ENCODE peak calls at places on chromosomes 6 and 20, in nine cellular contexts. D, O, G, B, F, W, A, X and Q are unnamed samples. For H3K27me3, the result is how much of the 10 kb centered on the place peaks cover.

GRCh38 chr6:161434331-161434730 is 160.5 kb upstream of the AGPAT4 start:
- DNase-seq in D (no peak), O (no peak), G (no peak), B (peak), F (no peak), W (no peak), A (no peak), X (peak), Q (no peak)

GRCh38 chr6:155224031-155224451 is 39.8 kb upstream of the CLDN20 start:
- DNase-seq in D (peak), O (no peak), G (no peak), B (no peak), F (no peak), W (no peak), A (no peak), X (peak), Q (no peak)

GRCh38 chr6:170082531-170083187 is 208.2 kb downstream of the DLL1 start:
- DNase-seq in D (no peak), O (no peak), G (no peak), B (no peak), F (no peak), W (no peak), A (no peak), X (no peak), Q (no peak)

GRCh38 chr6:116127771-116128493 is 2.0 kb upstream of the COL10A1 start:
- DNase-seq in D (no peak), O (no peak), G (no peak), B (no peak), F (no peak), W (no peak), A (no peak), X (no peak), Q (no peak)

GRCh38 chr6:117263353-117263927 is 1.9 kb upstream of the VGLL2 start:
- DNase-seq in D (no peak), O (no peak), G (no peak), B (no peak), F (no peak), W (no peak), A (no peak), X (no peak), Q (no peak)

GRCh38 chr6:111499269-111499793 is 16.3 kb upstream of the REV3L start:
- DNase-seq in D (no peak), O (no peak), G (no peak), B (no peak), F (no peak), W (no peak), A (no peak), X (no peak), Q (no peak)

GRCh38 chr6:73579851-73580246 is 59.0 kb upstream of the EEF1A1 start:
- DNase-seq in D (no peak), O (peak), G (no peak), B (peak), F (no peak), W (no peak), A (no peak), X (peak), Q (no peak)

GRCh38 chr6:157561929-157562810 is 181.2 kb downstream of the ZDHHC14 start:
- DNase-seq in D (no peak), O (peak), G (no peak), B (no peak), F (no peak), W (no peak), A (no peak), X (no peak), Q (no peak)

GRCh38 chr6:108661430-108661829 is 100.7 kb downstream of the FOXO3 start:
- DNase-seq in D (no peak), O (no peak), G (no peak), B (no peak), F (no peak), W (no peak), A (no peak), X (peak), Q (no peak)

GRCh38 chr6:7087491-7087979 is 20.2 kb upstream of the RREB1 start:
- DNase-seq in D (peak), O (peak), G (no peak), B (no peak), F (no peak), W (no peak), A (no peak), X (no peak), Q (no peak)

GRCh38 chr20:50278684-50279531 is 88.3 kb downstream of the CEBPB start:
- DNase-seq in D (no peak), O (no peak), G (no peak), B (peak), F (no peak), W (no peak), A (peak), X (no peak), Q (no peak)

GRCh38 chr6:79403525-79403924 is 133.7 kb downstream of the LCA5 start:
- DNase-seq in D (no peak), O (no peak), G (no peak), B (no peak), F (no peak), W (no peak), A (no peak), X (no peak), Q (no peak)

GRCh38 chr6:152401978-152402377 is 235.2 kb downstream of the SYNE1 start:
- DNase-seq in D (no peak), O (no peak), G (no peak), B (no peak), F (no peak), W (no peak), A (no peak), X (no peak), Q (no peak)

GRCh38 chr6:104689551-104690205 is 170.0 kb downstream of the HACE1 start:
- DNase-seq in D (no peak), O (no peak), G (no peak), B (no peak), F (no peak), W (no peak), A (no peak), X (peak), Q (no peak)

GRCh38 chr6:168713839-168714238 is 272.9 kb downstream of the SMOC2 start:
- DNase-seq in D (no peak), O (no peak), G (no peak), B (peak), F (no peak), W (no peak), A (no peak), X (peak), Q (no peak)

GRCh38 chr20:50282592-50283241 is 92.1 kb downstream of the CEBPB start:
- DNase-seq in D (no peak), O (no peak), G (no peak), B (no peak), F (no peak), W (no peak), A (no peak), X (no peak), Q (no peak)

GRCh38 chr6:105226598-105227291 is 46.9 kb upstream of the POPDC3 start:
- DNase-seq in D (no peak), O (no peak), G (peak), B (no peak), F (no peak), W (no peak), A (no peak), X (peak), Q (no peak)

GRCh38 chr6:90294614-90294988 is 2.0 kb downstream of the BACH2 start:
- DNase-seq in D (no peak), O (peak), G (no peak), B (no peak), F (peak), W (no peak), A (no peak), X (no peak), Q (no peak)

GRCh38 chr6:39684790-39685485 is 40.3 kb downstream of the KIF6 start:
- DNase-seq in D (no peak), O (no peak), G (no peak), B (no peak), F (no peak), W (no peak), A (no peak), X (no peak), Q (no peak)

GRCh38 chr20:10747019-10747418 is 73.2 kb upstream of the JAG1 start:
- DNase-seq in D (no peak), O (no peak), G (no peak), B (no peak), F (peak), W (no peak), A (no peak), X (no peak), Q (no peak)

GRCh38 chr6:107695061-107695715 is 128.9 kb downstream of the SCML4 start:
- DNase-seq in D (no peak), O (no peak), G (no peak), B (no peak), F (no peak), W (no peak), A (no peak), X (peak), Q (no peak)

GRCh38 chr6:90846824-90847223 is 260.0 kb upstream of the MAP3K7 start:
- DNase-seq in D (no peak), O (no peak), G (no peak), B (no peak), F (no peak), W (no peak), A (no peak), X (no peak), Q (no peak)

DNA sequence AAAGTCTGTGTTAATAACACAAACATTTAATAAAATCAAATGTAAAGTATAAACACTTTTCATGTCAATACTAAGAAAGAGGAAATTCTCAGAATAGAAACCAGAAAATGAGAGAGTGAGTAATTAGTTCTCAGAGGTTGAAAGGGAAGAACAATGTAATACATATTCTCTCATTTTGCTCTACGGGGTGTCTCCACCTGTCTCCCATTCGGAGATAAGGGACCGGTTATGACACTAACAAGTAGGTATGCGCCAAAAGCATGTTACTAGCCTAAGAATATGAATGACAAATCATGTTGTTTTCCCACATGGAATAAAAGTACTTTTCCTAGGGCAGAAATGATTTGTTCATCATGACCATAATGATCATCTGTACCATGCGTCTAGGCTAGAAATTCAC is 35.6 kb upstream of the PRELID3B start:
- DNase-seq in D (no peak), O (no peak), G (no peak), B (no peak), F (no peak), W (no peak), A (no peak), X (no peak), Q (no peak)
- H3K27me3 ChIP-seq in D (under half), O (half or more), G (under half), B (under half), F (under half), W (under half), A (under half), X (under half), Q (under half)

DNA sequence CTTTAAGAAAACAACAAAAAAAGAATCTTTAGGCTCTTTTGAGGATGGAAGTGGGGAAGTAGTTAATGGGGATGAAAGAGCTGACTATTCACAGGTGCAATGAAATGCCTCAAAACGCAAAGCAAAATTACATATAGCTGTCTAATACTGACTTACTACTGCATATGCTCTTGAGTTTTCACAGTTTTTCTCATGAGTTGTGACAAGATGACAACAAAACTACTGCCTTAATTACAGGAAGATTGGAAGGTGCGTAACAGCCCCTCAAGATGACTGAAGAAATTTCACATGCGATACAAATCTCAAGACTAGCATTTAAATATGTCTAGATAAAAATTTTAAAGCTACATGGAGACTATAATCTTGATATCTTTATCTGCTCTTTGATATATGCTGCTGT is 547.8 kb upstream of the POU3F2 start:
- DNase-seq in D (no peak), O (no peak), G (no peak), B (no peak), F (no peak), W (no peak), A (no peak), X (no peak), Q (no peak)
- TF ChIP-seq CTCF in D (no peak), O (no peak), G (no peak), B (no peak), F (no peak), W (no peak), A (no peak), X (no peak), Q (no peak)

GRCh38 chr6:25691885-25692284 is 39.9 kb downstream of the SCGN start:
- DNase-seq in D (no peak), O (no peak), G (no peak), B (no peak), F (peak), W (no peak), A (no peak), X (no peak), Q (no peak)
- H3K27me3 ChIP-seq in D (under half), O (under half), G (under half), B (under half), F (under half), W (under half), A (under half), X (under half), Q (under half)

DNA sequence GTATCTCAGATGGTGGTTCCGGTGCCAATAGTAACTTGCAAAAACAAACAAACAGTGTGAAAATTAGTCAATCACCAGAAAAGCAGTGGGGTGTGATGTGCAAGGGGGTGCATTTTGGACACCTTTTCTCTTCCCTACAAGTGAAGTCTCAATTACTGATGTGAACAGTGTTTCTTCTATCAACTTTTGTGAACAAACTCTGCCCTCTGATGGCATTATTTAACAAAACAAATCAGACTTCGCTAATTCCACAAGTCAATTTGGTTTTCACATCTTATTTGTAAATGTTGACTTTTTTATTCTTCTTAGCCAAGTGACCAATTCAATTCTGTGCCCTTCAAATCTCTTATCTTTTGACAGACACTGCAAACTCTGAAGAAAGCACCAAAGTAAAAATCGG is 212.2 kb downstream of the UST start:
- DNase-seq in D (no peak), O (no peak), G (no peak), B (no peak), F (no peak), W (no peak), A (no peak), X (peak), Q (no peak)
- TF ChIP-seq CTCF in D (no peak), O (no peak), G (no peak), B (no peak), F (no peak), W (no peak), A (no peak), X (no peak), Q (no peak)

DNA sequence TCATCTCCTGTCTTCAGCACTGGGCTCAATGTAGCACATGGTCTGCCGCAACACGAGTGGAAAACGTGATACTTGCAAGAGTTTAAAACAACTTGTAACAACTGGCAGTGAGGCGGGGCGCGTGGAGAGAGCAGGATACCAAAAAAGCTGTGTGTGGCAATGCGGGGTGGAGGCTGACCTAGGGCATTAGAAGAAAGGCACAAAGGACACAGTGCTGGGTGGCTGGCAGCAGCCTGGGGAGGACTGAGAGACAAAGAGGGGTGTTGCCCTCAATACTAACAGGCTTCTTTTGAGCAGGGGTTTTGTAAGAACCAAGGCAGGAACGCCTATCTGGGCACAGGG is 1.5 kb upstream of the GFOD1 start:
- DNase-seq in D (no peak), O (no peak), G (no peak), B (peak), F (no peak), W (no peak), A (peak), X (no peak), Q (no peak)
- H3K27me3 ChIP-seq in D (under half), O (under half), G (under half), B (under half), F (half or more), W (under half), A (under half), X (under half), Q (under half)

GRCh38 chr20:12554416-12554815 is 454.4 kb upstream of the SPTLC3 start:
- DNase-seq in D (no peak), O (no peak), G (no peak), B (no peak), F (no peak), W (no peak), A (no peak), X (no peak), Q (no peak)

GRCh38 chr20:12555369-12555768 is 453.4 kb upstream of the SPTLC3 start:
- DNase-seq in D (no peak), O (no peak), G (no peak), B (no peak), F (no peak), W (no peak), A (no peak), X (no peak), Q (no peak)

GRCh38 chr20:12557224-12557623 is 451.5 kb upstream of the SPTLC3 start:
- DNase-seq in D (no peak), O (no peak), G (no peak), B (no peak), F (no peak), W (no peak), A (no peak), X (no peak), Q (no peak)
- TF ChIP-seq CTCF in D (no peak), O (no peak), G (no peak), B (no peak), F (no peak), W (no peak), A (no peak), X (no peak), Q (no peak)

GRCh38 chr20:62562831-62563230 is 79.5 kb upstream of the SLCO4A1 start:
- DNase-seq in D (no peak), O (no peak), G (no peak), B (no peak), F (no peak), W (no peak), A (peak), X (no peak), Q (no peak)
- H3K27me3 ChIP-seq in D (under half), O (half or more), G (under half), B (under half), F (under half), W (under half), A (under half), X (under half), Q (half or more)

GRCh38 chr6:51016489-51016888 is 197.8 kb downstream of the TFAP2B start:
- DNase-seq in D (no peak), O (no peak), G (no peak), B (no peak), F (no peak), W (no peak), A (no peak), X (no peak), Q (no peak)
- TF ChIP-seq CTCF in D (no peak), O (no peak), G (no peak), B (no peak), F (no peak), W (no peak), A (no peak), X (no peak), Q (no peak)

DNA sequence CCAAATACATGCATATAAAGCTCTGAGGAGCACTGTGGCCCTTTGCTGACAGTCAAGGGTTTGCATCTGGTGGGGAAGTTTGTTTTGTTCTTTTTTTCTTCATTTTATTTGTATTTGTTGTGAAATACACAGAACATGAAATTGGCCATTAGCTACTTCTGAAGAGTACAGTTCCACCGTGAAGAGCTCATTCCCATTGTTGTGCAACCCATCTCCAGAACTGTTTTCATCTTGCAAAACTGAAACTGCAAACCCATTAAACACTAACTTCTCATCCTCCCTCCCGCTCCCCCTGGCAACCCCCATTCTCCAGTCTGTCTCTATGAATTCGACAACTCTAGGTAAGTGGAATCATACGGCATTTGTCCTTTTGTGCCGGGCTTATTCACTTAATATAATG is 231.3 kb downstream of the TFAP2C start:
- DNase-seq in D (no peak), O (no peak), G (no peak), B (no peak), F (no peak), W (no peak), A (no peak), X (peak), Q (no peak)
- H3K27me3 ChIP-seq in D (under half), O (under half), G (under half), B (under half), F (under half), W (under half), A (under half), X (under half), Q (under half)